ENCODE peak calls at places on chromosomes 2 and 18, in ten cellular contexts. H, E, L, I, C, Z, K, B, P and W are unnamed samples.

GRCh38 chr2:210623506-210623905 is 67.1 kb downstream of the CPS1 start:
- DNase-seq in B (no peak), H (no peak), C (no peak), I (no peak), Z (no peak), E (no peak), L (no peak), K (no peak), P (no peak), W (no peak)

GRCh38 chr2:8296340-8296739 is 385.5 kb upstream of the ID2 start:
- DNase-seq in I (no peak), P (no peak), C (no peak), L (no peak), H (no peak), Z (no peak), K (no peak), E (peak; percentile 10), B (no peak), W (no peak)

GRCh38 chr2:224909885-224910517 is 132.3 kb downstream of the DOCK10 start:
- DNase-seq in P (no peak), I (peak; percentile 80), L (peak; percentile 62), K (peak; percentile 63), B (peak; percentile 35), Z (peak; percentile 63), C (peak; percentile 73), E (peak; percentile 29), H (no peak), W (peak; percentile 46)

GRCh38 chr2:146806295-146807005 is 1038.4 kb upstream of the ACVR2A start:
- DNase-seq in I (no peak), C (peak; percentile 4), E (no peak), K (no peak), B (no peak), L (no peak), P (no peak), Z (no peak), H (no peak), W (no peak)

GRCh38 chr2:235024191-235024611 is 72.4 kb downstream of the SH3BP4 start:
- DNase-seq in Z (no peak), K (no peak), I (no peak), H (no peak), L (no peak), C (peak; percentile 69), P (no peak), B (no peak), E (no peak), W (no peak)

GRCh38 chr2:216865658-216866057 is 5.8 kb upstream of the TNP1 start:
- DNase-seq in P (no peak), C (no peak), L (no peak), Z (no peak), H (no peak), I (no peak), B (no peak), K (no peak), E (no peak), W (no peak)

GRCh38 chr2:173254659-173255058 is 100.0 kb upstream of the CDCA7 start:
- DNase-seq in Z (no peak), K (no peak), I (no peak), H (no peak), B (no peak), L (no peak), C (no peak), E (no peak), P (no peak), W (no peak)

GRCh38 chr2:70607121-70607551 is 53.5 kb upstream of the TGFA start:
- DNase-seq in C (no peak), B (no peak), P (no peak), H (no peak), E (no peak), L (no peak), I (no peak), K (no peak), Z (no peak), W (no peak)

GRCh38 chr18:1011342-1011741 is 106.7 kb downstream of the ADCYAP1 start:
- DNase-seq in P (no peak), L (no peak), E (no peak), H (no peak), C (no peak), K (no peak), Z (no peak), B (no peak), I (no peak), W (no peak)

GRCh38 chr2:20164061-20164733 is 60.7 kb downstream of the SDC1 start:
- DNase-seq in C (no peak), I (no peak), K (no peak), B (no peak), H (no peak), P (no peak), L (no peak), E (no peak), Z (no peak), W (no peak)

GRCh38 chr2:174600349-174600748 is 2.7 kb upstream of the WIPF1 start:
- DNase-seq in L (no peak), E (no peak), C (no peak), H (no peak), K (peak; percentile 37), I (no peak), Z (no peak), P (no peak), B (no peak), W (no peak)

GRCh38 chr2:95347681-95348608 is 50.8 kb downstream of the KCNIP3 start:
- DNase-seq in L (no peak), K (no peak), I (peak; percentile 16), E (no peak), B (peak; percentile 23), P (no peak), H (no peak), C (no peak), Z (no peak), W (no peak)

GRCh38 chr2:164717000-164717597 is 95.8 kb upstream of the GRB14 start:
- DNase-seq in C (peak; percentile 35), H (peak; percentile 10), E (no peak), P (no peak), K (no peak), I (no peak), L (no peak), Z (no peak), B (no peak), W (no peak)

GRCh38 chr18:49682301-49683190 is 120.7 kb downstream of the LIPG start:
- DNase-seq in K (no peak), B (no peak), P (no peak), L (no peak), H (no peak), I (no peak), E (no peak), Z (no peak), C (peak; percentile 55), W (no peak)

DNA sequence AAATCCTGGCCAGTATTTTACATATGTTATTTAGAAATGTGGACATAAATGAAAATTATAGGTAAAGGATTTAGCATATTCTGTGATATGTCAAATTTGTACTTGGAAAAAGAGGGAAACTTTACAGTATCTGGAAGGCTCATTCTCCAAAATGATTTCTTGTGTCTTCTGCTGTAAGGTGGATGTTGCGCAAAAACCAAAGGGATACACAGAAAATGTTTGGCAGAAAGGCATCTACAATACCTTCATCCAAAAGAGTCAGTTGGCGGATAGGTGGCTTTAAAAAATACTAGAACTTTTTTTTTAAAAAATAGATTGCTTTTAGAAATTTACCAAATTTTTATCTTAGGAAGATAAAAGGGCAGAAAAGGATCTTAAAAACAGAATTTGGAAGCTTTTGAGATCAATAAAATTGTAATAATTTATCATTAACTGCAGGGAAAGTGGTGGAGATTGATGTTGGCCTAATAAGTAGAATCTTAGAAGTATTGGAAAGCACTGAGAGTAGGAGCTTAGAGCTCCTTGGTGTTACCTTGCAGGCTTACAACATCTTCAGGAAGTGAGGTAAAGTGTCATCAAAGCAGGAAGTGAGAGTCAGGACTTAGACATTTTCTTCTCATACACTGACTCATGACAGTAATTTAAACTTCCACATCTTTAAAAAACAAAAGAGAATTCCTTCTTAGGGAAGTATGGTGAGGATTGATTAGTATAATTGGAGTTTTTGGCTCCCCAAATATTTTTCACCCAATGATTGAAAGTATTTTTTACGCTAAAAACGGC is 2.1 kb downstream of the NABP1 start:
- DNase-seq in L (no peak), E (no peak), B (no peak), H (peak; percentile 66), K (no peak), Z (no peak), I (no peak), C (peak; percentile 93), P (no peak), W (no peak)
- TF ChIP-seq POLR2A in L (no peak), E (no peak), B (no peak), H (no peak), K (no peak), Z (no peak), I (no peak), C (peak; percentile 79), P (peak; percentile 60), W (no peak)

GRCh38 chr2:134453973-134454372 is 200.1 kb downstream of the MGAT5 start:
- DNase-seq in L (no peak), Z (no peak), I (no peak), E (no peak), K (no peak), H (no peak), B (peak; percentile 13), P (no peak), C (no peak), W (no peak)
- TF ChIP-seq POLR2A in L (no peak), Z (no peak), I (no peak), E (no peak), K (no peak), H (no peak), B (no peak), P (no peak), C (no peak), W (no peak)

GRCh38 chr2:112881217-112882000 is 29.6 kb upstream of the IL37 start:
- DNase-seq in E (no peak), H (peak; percentile 16), I (peak; percentile 36), K (peak; percentile 48), Z (no peak), B (no peak), L (no peak), P (peak; percentile 33), C (peak; percentile 94), W (no peak)
- TF ChIP-seq POLR2A in E (no peak), H (no peak), I (no peak), K (no peak), Z (no peak), B (no peak), L (no peak), P (no peak), C (no peak), W (no peak)

GRCh38 chr18:54415086-54415485 is 57.4 kb downstream of the C18orf54 start:
- DNase-seq in Z (no peak), B (no peak), K (no peak), L (no peak), H (no peak), C (no peak), I (no peak), P (no peak), E (no peak), W (no peak)

GRCh38 chr18:54411781-54412180 is 54.1 kb downstream of the C18orf54 start:
- DNase-seq in K (no peak), H (no peak), C (no peak), Z (no peak), B (no peak), E (no peak), I (no peak), L (no peak), P (no peak), W (no peak)

DNA sequence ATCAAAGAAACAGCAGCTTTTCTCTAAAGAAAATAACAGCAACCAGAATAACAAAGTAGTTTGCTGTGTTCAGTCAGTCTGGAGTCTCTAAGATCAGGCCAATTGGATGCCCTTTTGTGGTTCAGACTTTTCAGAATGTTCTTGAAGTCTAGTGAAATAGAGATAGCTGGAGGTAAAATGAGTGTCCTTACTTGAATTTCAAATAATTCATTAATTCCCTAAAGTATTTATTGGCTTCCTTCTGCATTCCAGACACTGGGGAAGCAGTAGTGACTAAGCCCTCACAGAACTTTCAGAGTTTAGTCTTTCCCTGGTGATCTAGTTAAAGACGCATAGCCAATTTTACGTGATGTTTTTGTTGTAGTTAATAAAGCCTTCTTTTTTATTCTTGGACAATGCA is 58.8 kb downstream of the C18orf54 start:
- DNase-seq in C (peak; percentile 46), K (no peak), P (no peak), B (no peak), Z (no peak), L (no peak), E (no peak), H (no peak), I (no peak), W (no peak)
- TF ChIP-seq POLR2A in C (no peak), K (no peak), P (no peak), B (no peak), Z (no peak), L (no peak), E (no peak), H (no peak), I (no peak), W (no peak)